ENCODE peak calls at places on chromosomes 13 and 19, in four cellular contexts. One of them, this sample, is unnamed.

GRCh38 chr19:49570997-49571676 is 9.2 kb downstream of the NOSIP start:
- DNase-seq in body of pancreas: no peak
- DNase-seq in psoas muscle: no peak
- DNase-seq in transverse colon: peak; percentile 68
- DNase-seq in this sample: peak; percentile 37

GRCh38 chr19:46579286-46579944 is 21.7 kb upstream of the CALM3 start:
- DNase-seq in transverse colon: no peak
- DNase-seq in body of pancreas: no peak
- DNase-seq in psoas muscle: no peak
- DNase-seq in this sample: peak; percentile 58

GRCh38 chr19:50486823-50487515 is 10.3 kb upstream of the GARIN5A start:
- DNase-seq in body of pancreas: no peak
- DNase-seq in transverse colon: no peak
- DNase-seq in psoas muscle: peak; percentile 66
- DNase-seq in this sample: no peak

GRCh38 chr19:33888665-33889064 is 92.0 kb downstream of the KCTD15 start:
- DNase-seq in body of pancreas: no peak
- DNase-seq in psoas muscle: no peak
- DNase-seq in transverse colon: no peak
- DNase-seq in this sample: no peak

GRCh38 chr13:90293793-90294361 is 1053.6 kb upstream of the MIR17HG start:
- DNase-seq in psoas muscle: no peak
- DNase-seq in body of pancreas: no peak
- DNase-seq in transverse colon: no peak
- DNase-seq in this sample: no peak

GRCh38 chr13:114080739-114081561 is 51.5 kb downstream of the RASA3 start:
- DNase-seq in transverse colon: peak; percentile 6
- DNase-seq in psoas muscle: no peak
- DNase-seq in body of pancreas: no peak
- DNase-seq in this sample: peak; percentile 4

GRCh38 chr19:32580353-32580900 is 563 bp upstream of the PDCD5 start:
- DNase-seq in psoas muscle: no peak
- DNase-seq in body of pancreas: no peak
- DNase-seq in transverse colon: no peak
- DNase-seq in this sample: no peak

GRCh38 chr19:47039239-47039874 is 9.1 kb downstream of the TMEM160 start:
- DNase-seq in psoas muscle: no peak
- DNase-seq in transverse colon: no peak
- DNase-seq in body of pancreas: no peak
- DNase-seq in this sample: peak; percentile 73

GRCh38 chr19:5798244-5798643 is 6.6 kb upstream of the NRTN start:
- DNase-seq in psoas muscle: no peak
- DNase-seq in body of pancreas: no peak
- DNase-seq in transverse colon: no peak
- DNase-seq in this sample: no peak

DNA sequence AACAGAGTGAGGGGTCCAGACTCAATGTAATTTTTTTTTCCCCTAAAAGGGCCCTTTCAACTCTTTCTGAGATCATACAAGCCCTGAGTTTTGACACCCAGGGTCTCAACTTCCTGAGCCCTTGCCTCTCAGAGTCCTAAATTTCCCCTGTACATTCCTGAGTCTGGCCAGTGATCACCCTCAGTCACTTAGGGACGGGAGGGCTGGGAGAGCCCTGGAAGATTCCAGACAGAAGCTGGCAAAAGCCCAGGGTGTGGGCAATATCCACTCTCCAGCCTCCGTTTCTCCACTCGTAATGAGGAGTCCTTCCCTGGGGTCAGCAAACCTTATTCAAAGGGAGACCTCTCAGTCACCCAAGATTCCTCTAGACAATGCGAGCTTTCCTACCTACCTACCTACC is 1.6 kb downstream of the PPP1R13L start:
- DNase-seq in psoas muscle: no peak
- DNase-seq in transverse colon: no peak
- DNase-seq in body of pancreas: no peak
- DNase-seq in this sample: no peak
- H3K27ac ChIP-seq in psoas muscle: no peak overlapping the region
- H3K27ac ChIP-seq in transverse colon: no peak overlapping the region
- H3K27ac ChIP-seq in body of pancreas: peak overlapping the region; percentile 96
- H3K27ac ChIP-seq in this sample: no peak overlapping the region

GRCh38 chr19:30799854-30800755 is 427.9 kb downstream of the ZNF536 start:
- DNase-seq in body of pancreas: peak; percentile 41
- DNase-seq in psoas muscle: peak; percentile 27
- DNase-seq in transverse colon: peak; percentile 39
- DNase-seq in this sample: no peak
- TF ChIP-seq CTCF in body of pancreas: peak; percentile 58
- TF ChIP-seq CTCF in psoas muscle: peak; percentile 52
- TF ChIP-seq CTCF in transverse colon: peak; percentile 72
- TF ChIP-seq CTCF in this sample: peak; percentile 50

DNA sequence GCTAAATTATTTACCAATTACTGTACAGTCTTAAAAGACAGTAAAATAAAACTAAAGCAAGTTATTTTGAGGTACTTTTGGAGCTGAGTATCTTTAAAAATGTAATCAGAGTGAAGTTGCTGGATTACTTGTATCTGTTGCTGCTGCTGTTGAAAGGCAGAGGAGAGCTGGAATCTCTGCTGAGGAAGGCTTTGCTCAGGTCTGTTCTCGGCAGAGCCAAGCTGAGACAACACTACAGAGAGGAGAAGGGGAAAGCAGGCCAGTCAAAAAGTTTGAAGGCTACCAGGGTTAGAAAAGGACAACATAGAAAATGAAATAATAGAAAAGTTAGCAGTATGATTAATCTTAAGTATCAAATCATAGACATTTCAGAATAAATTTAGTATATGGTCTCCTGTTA is 9.8 kb downstream of the EXOSC8 start:
- DNase-seq in body of pancreas: no peak
- DNase-seq in psoas muscle: no peak
- DNase-seq in transverse colon: no peak
- DNase-seq in this sample: no peak
- H3K27ac ChIP-seq in body of pancreas: no peak overlapping the region
- H3K27ac ChIP-seq in psoas muscle: no peak overlapping the region
- H3K27ac ChIP-seq in transverse colon: no peak overlapping the region
- H3K27ac ChIP-seq in this sample: no peak overlapping the region

DNA sequence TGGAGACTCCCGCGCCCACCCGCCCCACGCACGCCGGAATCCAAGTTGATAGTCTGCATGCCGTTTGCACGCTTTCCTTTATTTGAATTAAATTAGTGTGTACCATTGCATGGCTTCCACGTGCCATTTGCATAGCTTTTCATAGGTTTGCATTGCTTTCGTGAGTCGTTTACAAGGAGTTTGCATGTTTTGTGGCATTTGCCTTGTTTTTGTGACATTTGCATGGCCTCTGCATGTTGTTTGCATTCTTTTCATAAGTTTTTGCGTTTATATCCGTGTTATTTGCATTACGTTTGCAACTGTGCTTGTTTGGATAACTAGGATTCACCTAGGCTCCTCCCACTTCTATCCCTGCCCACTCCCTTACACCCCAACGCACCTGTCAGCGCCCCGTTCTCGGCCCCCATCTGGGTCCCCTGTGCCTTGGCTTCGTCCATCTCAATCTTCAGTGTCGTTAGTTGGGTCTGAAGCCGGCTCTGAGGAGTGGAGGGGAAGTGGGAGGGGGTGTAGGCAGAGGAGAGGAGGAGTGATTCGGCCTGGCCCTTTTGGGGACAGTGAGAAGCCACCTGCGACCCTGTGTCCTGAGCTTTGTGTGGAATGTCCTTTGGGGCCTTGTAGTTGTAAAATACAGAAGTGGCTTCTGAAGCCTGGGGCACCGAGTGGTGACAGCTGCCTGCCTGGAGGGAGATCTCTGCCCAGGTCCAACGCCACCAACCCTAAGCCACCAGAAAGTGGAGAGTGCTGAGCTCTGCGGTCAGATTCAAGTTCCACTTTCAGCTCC is 2.4 kb downstream of the CCDC194 start:
- DNase-seq in transverse colon: peak; percentile 52
- DNase-seq in body of pancreas: no peak
- DNase-seq in psoas muscle: no peak
- DNase-seq in this sample: peak; percentile 82
- TF ChIP-seq CTCF in transverse colon: no peak
- TF ChIP-seq CTCF in body of pancreas: no peak
- TF ChIP-seq CTCF in psoas muscle: no peak
- TF ChIP-seq CTCF in this sample: no peak

DNA sequence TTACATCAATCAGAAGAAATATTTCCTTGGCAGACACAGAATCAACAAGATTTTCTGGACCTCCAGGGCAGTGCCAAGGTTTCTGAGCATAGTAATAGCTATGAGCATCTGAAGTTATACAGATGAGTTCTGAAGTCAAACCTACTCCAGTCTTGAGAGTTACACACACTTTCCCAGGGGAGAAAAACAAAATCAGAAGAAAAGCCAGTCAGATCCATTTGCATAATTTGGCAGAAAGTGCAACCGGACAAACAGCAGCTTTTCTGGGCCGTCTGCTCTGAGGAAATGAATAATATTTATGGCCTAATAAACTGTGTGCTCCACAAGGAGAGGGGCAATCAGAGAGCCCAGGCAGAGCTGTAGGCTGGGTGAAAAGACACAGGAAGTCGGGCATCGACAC is 93.1 kb downstream of the KL start:
- DNase-seq in transverse colon: no peak
- DNase-seq in psoas muscle: no peak
- DNase-seq in body of pancreas: no peak
- DNase-seq in this sample: no peak
- H3K27ac ChIP-seq in transverse colon: peak overlapping the region; percentile 71
- H3K27ac ChIP-seq in psoas muscle: no peak overlapping the region
- H3K27ac ChIP-seq in body of pancreas: no peak overlapping the region
- H3K27ac ChIP-seq in this sample: peak overlapping the region; percentile 82

DNA sequence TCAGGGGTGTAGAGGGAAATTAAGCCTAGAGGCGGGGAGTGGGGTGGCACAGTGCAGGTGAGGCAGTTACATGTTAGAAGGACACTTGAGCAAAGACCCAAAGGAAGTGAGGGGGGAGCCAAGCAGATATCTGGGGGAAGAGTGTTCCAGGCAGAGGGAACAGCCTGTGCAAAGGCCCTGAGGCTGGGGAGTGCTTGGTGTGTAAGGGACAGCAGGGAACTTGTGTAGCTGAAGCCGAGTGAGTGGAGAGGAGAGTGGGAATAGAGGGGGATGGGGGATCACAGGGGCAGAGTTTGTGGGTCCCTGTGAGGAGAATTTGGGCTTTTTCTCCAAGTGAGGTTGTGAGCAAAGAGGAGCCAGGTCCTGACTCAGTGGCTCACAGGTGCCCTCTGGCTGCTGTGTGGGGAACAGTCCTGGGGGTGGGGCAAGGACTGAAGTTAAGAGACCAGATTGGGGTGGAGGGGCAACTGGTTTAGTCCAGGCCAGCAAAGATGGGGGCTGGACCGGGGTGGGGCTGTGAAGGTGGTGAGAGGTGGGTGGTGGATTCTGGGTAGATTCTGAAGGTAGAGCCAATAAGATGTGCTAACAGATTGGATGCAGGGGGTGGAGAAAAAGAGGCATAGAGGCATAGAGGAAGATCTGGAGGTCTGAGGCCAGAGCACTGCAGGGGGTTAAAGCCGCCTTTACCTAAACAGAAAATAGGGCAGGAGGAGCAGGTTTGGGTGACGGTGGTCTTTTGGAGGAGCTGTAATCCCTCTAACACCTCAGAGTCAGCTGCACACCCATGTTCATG is 75.3 kb downstream of the CACNA1A start:
- DNase-seq in body of pancreas: peak; percentile 17
- DNase-seq in transverse colon: peak; percentile 33
- DNase-seq in psoas muscle: peak; percentile 33
- DNase-seq in this sample: peak; percentile 73
- TF ChIP-seq CTCF in body of pancreas: peak; percentile 43
- TF ChIP-seq CTCF in transverse colon: peak; percentile 59
- TF ChIP-seq CTCF in psoas muscle: peak; percentile 35
- TF ChIP-seq CTCF in this sample: peak; percentile 83

GRCh38 chr19:18420931-18421330 is 1.7 kb downstream of the SSBP4 start:
- DNase-seq in transverse colon: no peak
- DNase-seq in body of pancreas: peak; percentile 23
- DNase-seq in psoas muscle: no peak
- DNase-seq in this sample: peak; percentile 86
- H3K27ac ChIP-seq in transverse colon: peak overlapping the region; percentile 92
- H3K27ac ChIP-seq in body of pancreas: no peak overlapping the region
- H3K27ac ChIP-seq in psoas muscle: no peak overlapping the region
- H3K27ac ChIP-seq in this sample: peak overlapping the region; percentile 17

This sample was measured in osteoblast.